ENCODE peak calls at places on chromosome 14, in five cellular contexts. One of them, this sample, is unnamed. For H3K4me1 and H3K36me3, the result is how much of the 10 kb centered on the place peaks cover.

GRCh38 chr14:81303258-81303935 is 82.6 kb upstream of the GTF2A1 start:
- DNase-seq in HepG2: peak
- DNase-seq in testis: no peak
- DNase-seq in IMR-90: no peak
- DNase-seq in tibial nerve: no peak
- DNase-seq in this sample: no peak

GRCh38 chr14:72665259-72665658 is 228.6 kb downstream of the DPF3 start:
- DNase-seq in testis: no peak
- DNase-seq in IMR-90: peak
- DNase-seq in tibial nerve: no peak
- DNase-seq in HepG2: peak
- DNase-seq in this sample: no peak

GRCh38 chr14:103561381-103562134 is 899 bp downstream of the BAG5 start:
- DNase-seq in IMR-90: peak
- DNase-seq in HepG2: peak
- DNase-seq in testis: no peak
- DNase-seq in tibial nerve: no peak
- DNase-seq in this sample: no peak

GRCh38 chr14:70061108-70061507 is 127.6 kb downstream of the SLC8A3 start:
- DNase-seq in tibial nerve: no peak
- DNase-seq in testis: no peak
- DNase-seq in HepG2: peak
- DNase-seq in IMR-90: no peak
- DNase-seq in this sample: no peak

GRCh38 chr14:54669759-54670630 is 103.1 kb downstream of the SAMD4A start:
- DNase-seq in testis: peak
- DNase-seq in tibial nerve: peak
- DNase-seq in IMR-90: peak
- DNase-seq in HepG2: no peak
- DNase-seq in this sample: no peak

GRCh38 chr14:105049753-105050550 is 15.3 kb downstream of the GPR132 start:
- DNase-seq in testis: no peak
- DNase-seq in tibial nerve: no peak
- DNase-seq in IMR-90: no peak
- DNase-seq in HepG2: no peak
- DNase-seq in this sample: no peak

GRCh38 chr14:23154876-23155587 is 28.4 kb downstream of the SLC7A8 start:
- DNase-seq in testis: peak
- DNase-seq in tibial nerve: peak
- DNase-seq in IMR-90: peak
- DNase-seq in HepG2: no peak
- DNase-seq in this sample: peak

GRCh38 chr14:94045563-94046345 is 19.6 kb downstream of the OTUB2 start:
- DNase-seq in HepG2: no peak
- DNase-seq in IMR-90: no peak
- DNase-seq in testis: peak
- DNase-seq in tibial nerve: no peak
- DNase-seq in this sample: peak

GRCh38 chr14:34718750-34719304 is 4.4 kb upstream of the CFL2 start:
- DNase-seq in HepG2: no peak
- DNase-seq in IMR-90: peak
- DNase-seq in tibial nerve: no peak
- DNase-seq in testis: no peak
- DNase-seq in this sample: no peak

GRCh38 chr14:67486890-67487289 is 1.6 kb downstream of the TMEM229B start:
- DNase-seq in tibial nerve: no peak
- DNase-seq in IMR-90: no peak
- DNase-seq in HepG2: no peak
- DNase-seq in testis: no peak
- DNase-seq in this sample: no peak

GRCh38 chr14:30291216-30291615 is 267.7 kb upstream of the G2E3 start:
- DNase-seq in IMR-90: peak
- DNase-seq in tibial nerve: no peak
- DNase-seq in testis: no peak
- DNase-seq in HepG2: no peak
- DNase-seq in this sample: no peak

GRCh38 chr14:59699422-59699821 is 122.8 kb upstream of the CCDC175 start:
- DNase-seq in HepG2: no peak
- DNase-seq in tibial nerve: peak
- DNase-seq in testis: no peak
- DNase-seq in IMR-90: no peak
- DNase-seq in this sample: no peak
- H3K4me1 ChIP-seq in HepG2: under half
- H3K4me1 ChIP-seq in tibial nerve: under half
- H3K4me1 ChIP-seq in testis: under half
- H3K4me1 ChIP-seq in IMR-90: under half
- H3K4me1 ChIP-seq in this sample: under half

GRCh38 chr14:101774814-101775213 is 13.3 kb downstream of the PPP2R5C start:
- DNase-seq in tibial nerve: no peak
- DNase-seq in IMR-90: no peak
- DNase-seq in HepG2: no peak
- DNase-seq in testis: no peak
- DNase-seq in this sample: no peak

GRCh38 chr14:101776315-101776714 is 14.8 kb downstream of the PPP2R5C start:
- DNase-seq in HepG2: no peak
- DNase-seq in tibial nerve: no peak
- DNase-seq in testis: no peak
- DNase-seq in IMR-90: no peak
- DNase-seq in this sample: peak

GRCh38 chr14:101774006-101774755 is 12.7 kb downstream of the PPP2R5C start:
- DNase-seq in testis: no peak
- DNase-seq in HepG2: no peak
- DNase-seq in IMR-90: no peak
- DNase-seq in tibial nerve: no peak
- DNase-seq in this sample: peak

GRCh38 chr14:101773378-101773777 is 11.9 kb downstream of the PPP2R5C start:
- DNase-seq in IMR-90: no peak
- DNase-seq in testis: no peak
- DNase-seq in tibial nerve: no peak
- DNase-seq in HepG2: no peak
- DNase-seq in this sample: no peak

DNA sequence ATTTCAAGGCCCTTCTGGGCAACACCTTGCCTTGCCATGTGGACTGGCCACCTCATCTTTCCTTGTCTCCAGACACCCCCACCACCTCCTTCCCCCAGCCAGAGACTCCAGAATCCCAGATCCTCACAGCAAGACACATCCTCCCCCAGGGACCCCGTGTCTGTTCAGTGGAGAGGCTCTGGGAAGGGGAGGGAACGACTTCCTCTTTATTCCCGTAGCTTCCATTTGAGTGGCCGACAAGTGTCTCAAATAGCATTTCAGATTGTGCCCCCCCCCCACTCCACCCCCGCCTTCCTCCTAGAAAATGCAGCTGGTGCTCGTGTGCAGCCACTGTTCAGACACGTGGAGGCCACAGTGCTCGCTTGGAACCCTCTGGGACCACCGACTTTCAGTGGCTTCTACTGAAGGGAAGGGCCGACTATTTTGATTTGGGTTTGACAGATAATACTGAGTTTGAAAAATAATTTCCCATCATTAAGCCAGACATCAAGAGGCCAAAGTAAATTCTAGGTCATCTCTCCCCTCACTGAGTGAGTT is 14.3 kb downstream of the PPP2R5C start:
- DNase-seq in testis: no peak
- DNase-seq in tibial nerve: no peak
- DNase-seq in IMR-90: no peak
- DNase-seq in HepG2: no peak
- DNase-seq in this sample: no peak
- H3K36me3 ChIP-seq in testis: under half
- H3K36me3 ChIP-seq in tibial nerve: under half
- H3K36me3 ChIP-seq in IMR-90: under half
- H3K36me3 ChIP-seq in HepG2: under half
- H3K36me3 ChIP-seq in this sample: under half

GRCh38 chr14:73763396-73763795 is 49.2 kb upstream of the PNMA1 start:
- DNase-seq in testis: no peak
- DNase-seq in IMR-90: no peak
- DNase-seq in tibial nerve: no peak
- DNase-seq in HepG2: peak
- DNase-seq in this sample: no peak

GRCh38 chr14:73760598-73761586 is 46.7 kb upstream of the PNMA1 start:
- DNase-seq in IMR-90: no peak
- DNase-seq in tibial nerve: no peak
- DNase-seq in HepG2: no peak
- DNase-seq in testis: no peak
- DNase-seq in this sample: no peak

GRCh38 chr14:73764406-73764805 is 50.2 kb upstream of the PNMA1 start:
- DNase-seq in tibial nerve: no peak
- DNase-seq in HepG2: no peak
- DNase-seq in IMR-90: no peak
- DNase-seq in testis: no peak
- DNase-seq in this sample: no peak

GRCh38 chr14:73761621-73762355 is 47.6 kb upstream of the PNMA1 start:
- DNase-seq in tibial nerve: no peak
- DNase-seq in testis: no peak
- DNase-seq in IMR-90: no peak
- DNase-seq in HepG2: no peak
- DNase-seq in this sample: no peak

GRCh38 chr14:73762375-73762822 is 48.2 kb upstream of the PNMA1 start:
- DNase-seq in HepG2: no peak
- DNase-seq in testis: no peak
- DNase-seq in tibial nerve: no peak
- DNase-seq in IMR-90: no peak
- DNase-seq in this sample: no peak
- TF ChIP-seq POLR2A in HepG2: no peak
- TF ChIP-seq POLR2A in testis: no peak
- TF ChIP-seq POLR2A in tibial nerve: no peak
- TF ChIP-seq POLR2A in IMR-90: no peak
- TF ChIP-seq POLR2A in this sample: no peak

DNA sequence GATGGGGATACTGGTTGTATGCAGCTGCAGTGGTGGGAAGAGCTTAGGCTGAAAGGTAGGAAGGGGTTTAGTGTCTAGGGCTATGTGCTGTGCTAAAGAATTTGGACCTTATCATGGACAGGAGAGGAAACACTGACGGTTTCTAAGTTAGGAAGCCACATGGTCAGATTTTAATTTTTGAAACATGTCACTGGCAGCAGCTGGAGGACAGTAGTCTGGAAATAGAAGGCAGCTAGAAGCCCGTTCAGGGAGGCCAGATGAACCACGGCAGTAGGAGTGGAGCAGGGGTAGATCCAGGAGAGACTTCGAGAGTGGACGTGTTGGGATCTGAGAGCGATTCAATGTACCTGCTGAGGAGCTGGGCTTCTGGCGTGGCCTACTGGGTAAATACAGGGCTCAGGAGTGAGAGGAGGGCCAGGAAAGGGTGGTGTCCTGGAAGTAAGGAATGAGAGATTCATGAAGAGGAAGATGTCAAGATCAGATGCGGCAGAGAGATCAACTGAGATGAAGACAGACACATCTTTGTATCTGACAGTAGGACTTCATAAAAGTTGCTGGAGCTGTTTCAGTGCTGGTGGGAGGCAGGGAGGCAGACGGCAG is 64.9 kb downstream of the PRKCH start:
- DNase-seq in testis: no peak
- DNase-seq in IMR-90: no peak
- DNase-seq in HepG2: no peak
- DNase-seq in tibial nerve: no peak
- DNase-seq in this sample: no peak
- H3K4me1 ChIP-seq in testis: under half
- H3K4me1 ChIP-seq in IMR-90: under half
- H3K4me1 ChIP-seq in HepG2: under half
- H3K4me1 ChIP-seq in tibial nerve: under half
- H3K4me1 ChIP-seq in this sample: under half

DNA sequence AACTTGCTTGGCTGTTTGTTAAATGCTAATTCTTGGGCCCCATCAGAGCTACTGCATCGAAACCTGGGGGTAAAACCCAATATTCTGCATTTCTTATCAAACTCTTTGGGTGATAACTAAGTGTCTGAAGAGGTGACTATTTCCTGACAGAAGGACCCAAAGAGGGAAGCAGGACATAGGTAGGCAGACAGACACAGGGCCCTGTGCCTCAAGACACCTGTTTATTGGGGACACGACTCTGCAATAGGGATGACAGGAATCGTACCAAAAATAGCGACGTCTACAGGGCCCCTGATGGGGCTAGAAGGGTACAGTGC is 8.6 kb downstream of the ZNF219 start:
- DNase-seq in IMR-90: no peak
- DNase-seq in testis: no peak
- DNase-seq in HepG2: no peak
- DNase-seq in tibial nerve: no peak
- DNase-seq in this sample: no peak
- H3K36me3 ChIP-seq in IMR-90: under half
- H3K36me3 ChIP-seq in testis: under half
- H3K36me3 ChIP-seq in HepG2: half or more
- H3K36me3 ChIP-seq in tibial nerve: under half
- H3K36me3 ChIP-seq in this sample: half or more

GRCh38 chr14:73759183-73759713 is 45.1 kb upstream of the PNMA1 start:
- DNase-seq in HepG2: no peak
- DNase-seq in IMR-90: peak
- DNase-seq in testis: peak
- DNase-seq in tibial nerve: no peak
- DNase-seq in this sample: peak
- TF ChIP-seq POLR2A in HepG2: no peak
- TF ChIP-seq POLR2A in IMR-90: no peak
- TF ChIP-seq POLR2A in testis: no peak
- TF ChIP-seq POLR2A in tibial nerve: peak
- TF ChIP-seq POLR2A in this sample: no peak

DNA sequence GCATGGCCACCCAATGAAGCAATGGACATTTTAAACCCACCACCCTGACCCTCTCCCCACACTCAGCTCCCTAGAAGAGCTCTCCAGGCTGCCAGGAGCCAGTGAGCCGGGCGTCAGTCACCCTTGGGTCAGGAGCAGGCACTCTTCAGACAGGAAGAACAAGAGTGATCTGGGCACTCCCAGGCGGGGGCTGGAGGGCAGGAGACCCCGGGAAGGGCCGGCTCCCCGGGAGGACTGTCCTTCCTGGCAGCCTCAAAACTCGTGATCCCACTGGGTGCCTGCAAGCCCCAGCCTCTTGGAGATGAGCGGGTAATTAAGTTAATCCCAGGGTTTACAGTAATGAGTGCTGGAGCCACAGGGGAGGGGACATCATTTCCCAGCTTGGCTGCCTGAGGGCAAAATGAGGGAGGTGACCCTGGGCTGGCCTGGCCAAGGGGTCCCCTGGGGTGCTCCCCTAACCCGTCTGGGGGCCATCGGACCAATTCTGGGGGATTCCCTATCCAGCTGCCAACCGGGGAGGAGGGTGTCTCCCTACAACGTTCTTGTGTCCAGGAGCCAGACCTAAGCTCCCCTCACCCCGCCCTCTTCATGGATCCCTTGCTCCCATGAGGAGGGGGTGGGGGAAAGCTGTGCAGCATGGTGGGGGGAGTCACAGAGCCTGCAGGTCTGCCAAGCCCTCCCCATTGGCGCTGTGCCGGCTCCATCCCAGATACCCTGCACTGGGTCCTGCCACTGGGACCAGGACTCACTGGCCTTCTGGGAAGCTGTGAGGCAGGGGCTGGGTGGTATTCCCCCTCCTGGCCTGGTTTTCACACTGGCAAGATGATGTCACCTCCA is 59.2 kb downstream of the CCNK start:
- DNase-seq in IMR-90: no peak
- DNase-seq in tibial nerve: no peak
- DNase-seq in HepG2: no peak
- DNase-seq in testis: no peak
- DNase-seq in this sample: no peak
- H3K4me1 ChIP-seq in IMR-90: under half
- H3K4me1 ChIP-seq in tibial nerve: under half
- H3K4me1 ChIP-seq in HepG2: half or more
- H3K4me1 ChIP-seq in testis: under half
- H3K4me1 ChIP-seq in this sample: under half

This sample was measured in adrenal gland.